ENCODE peak calls at places on chromosomes 5 and 9, in five cellular contexts. One of them, this sample, is unnamed.

GRCh38 chr9:4548796-4549725 is 58.8 kb downstream of the SLC1A1 start:
- DNase-seq in Calu3: peak
- DNase-seq in AG08396: no peak
- DNase-seq in GM04503: no peak
- DNase-seq in PC-3: peak
- DNase-seq in this sample: no peak

GRCh38 chr5:97243352-97243751 is 60.3 kb upstream of the RIOK2 start:
- DNase-seq in Calu3: no peak
- DNase-seq in AG08396: no peak
- DNase-seq in GM04503: no peak
- DNase-seq in PC-3: no peak
- DNase-seq in this sample: no peak

GRCh38 chr9:93302586-93303257 is 118.8 kb downstream of the WNK2 start:
- DNase-seq in Calu3: peak
- DNase-seq in AG08396: peak
- DNase-seq in GM04503: no peak
- DNase-seq in PC-3: peak
- DNase-seq in this sample: peak

GRCh38 chr5:172010278-172010677 is 3.8 kb upstream of the FBXW11 start:
- DNase-seq in Calu3: no peak
- DNase-seq in AG08396: no peak
- DNase-seq in GM04503: no peak
- DNase-seq in PC-3: peak
- DNase-seq in this sample: peak

GRCh38 chr9:3125602-3126392 is 281.9 kb upstream of the PUM3 start:
- DNase-seq in Calu3: no peak
- DNase-seq in AG08396: no peak
- DNase-seq in GM04503: no peak
- DNase-seq in PC-3: no peak
- DNase-seq in this sample: no peak

GRCh38 chr5:148976569-148977321 is 86.1 kb downstream of the SH3TC2 start:
- DNase-seq in Calu3: no peak
- DNase-seq in AG08396: no peak
- DNase-seq in GM04503: peak
- DNase-seq in PC-3: peak
- DNase-seq in this sample: peak

GRCh38 chr5:103621548-103621930 is 59.0 kb upstream of the NUDT12 start:
- DNase-seq in Calu3: no peak
- DNase-seq in AG08396: no peak
- DNase-seq in GM04503: no peak
- DNase-seq in PC-3: no peak
- DNase-seq in this sample: no peak

GRCh38 chr9:16337322-16338029 is 533.0 kb downstream of the BNC2 start:
- DNase-seq in Calu3: peak
- DNase-seq in AG08396: peak
- DNase-seq in GM04503: peak
- DNase-seq in PC-3: peak
- DNase-seq in this sample: peak

GRCh38 chr9:128473104-128473503 is 17.3 kb downstream of the ODF2 start:
- DNase-seq in Calu3: no peak
- DNase-seq in AG08396: no peak
- DNase-seq in GM04503: no peak
- DNase-seq in PC-3: no peak
- DNase-seq in this sample: no peak

GRCh38 chr9:122806661-122807060 is 6.7 kb downstream of the OR1K1 start:
- DNase-seq in Calu3: no peak
- DNase-seq in AG08396: no peak
- DNase-seq in GM04503: no peak
- DNase-seq in PC-3: no peak
- DNase-seq in this sample: no peak

GRCh38 chr9:91865041-91865440 is 85.0 kb downstream of the ROR2 start:
- DNase-seq in Calu3: no peak
- DNase-seq in AG08396: no peak
- DNase-seq in GM04503: no peak
- DNase-seq in PC-3: no peak
- DNase-seq in this sample: no peak

GRCh38 chr9:69573666-69574456 is 98.3 kb downstream of the APBA1 start:
- DNase-seq in Calu3: no peak
- DNase-seq in AG08396: no peak
- DNase-seq in GM04503: no peak
- DNase-seq in PC-3: no peak
- DNase-seq in this sample: no peak

GRCh38 chr9:132609184-132609583 is 26.8 kb downstream of the BARHL1 start:
- DNase-seq in Calu3: no peak
- DNase-seq in AG08396: no peak
- DNase-seq in GM04503: no peak
- DNase-seq in PC-3: no peak
- DNase-seq in this sample: no peak

GRCh38 chr5:131473731-131474130 is 161.3 kb downstream of the RAPGEF6 start:
- DNase-seq in Calu3: no peak
- DNase-seq in AG08396: no peak
- DNase-seq in GM04503: no peak
- DNase-seq in PC-3: no peak
- DNase-seq in this sample: no peak

GRCh38 chr9:121731919-121732318 is 80.5 kb downstream of the DAB2IP start:
- DNase-seq in Calu3: no peak
- DNase-seq in AG08396: no peak
- DNase-seq in GM04503: no peak
- DNase-seq in PC-3: no peak
- DNase-seq in this sample: no peak

GRCh38 chr9:121612511-121612998 is 38.9 kb upstream of the DAB2IP start:
- DNase-seq in Calu3: no peak
- DNase-seq in AG08396: no peak
- DNase-seq in GM04503: no peak
- DNase-seq in PC-3: no peak
- DNase-seq in this sample: peak

This sample was measured in MCF 10A.